ENCODE peak calls at places on chromosome 10, in four cellular contexts. One of them, this sample, is unnamed.

GRCh38 chr10:49080071-49080470 is 35.3 kb downstream of the VSTM4 start:
- DNase-seq in prostate gland: no peak
- DNase-seq in spleen: no peak
- DNase-seq in adrenal gland: peak
- DNase-seq in this sample: no peak

GRCh38 chr10:23694921-23695824 is 256.3 kb downstream of the OTUD1 start:
- DNase-seq in prostate gland: no peak
- DNase-seq in spleen: no peak
- DNase-seq in adrenal gland: no peak
- DNase-seq in this sample: no peak

GRCh38 chr10:124655191-124656112 is 88.7 kb downstream of the FAM53B start:
- DNase-seq in spleen: peak
- DNase-seq in adrenal gland: no peak
- DNase-seq in prostate gland: no peak
- DNase-seq in this sample: no peak

GRCh38 chr10:130432850-130433249 is 296.7 kb downstream of the GLRX3 start:
- DNase-seq in adrenal gland: no peak
- DNase-seq in prostate gland: no peak
- DNase-seq in spleen: no peak
- DNase-seq in this sample: no peak

GRCh38 chr10:371515-371914 is 236.3 kb downstream of the ZMYND11 start:
- DNase-seq in spleen: peak
- DNase-seq in adrenal gland: no peak
- DNase-seq in prostate gland: no peak
- DNase-seq in this sample: no peak

GRCh38 chr10:89431977-89432376 is 17.6 kb downstream of the IFIT5 start:
- DNase-seq in adrenal gland: no peak
- DNase-seq in prostate gland: no peak
- DNase-seq in spleen: no peak
- DNase-seq in this sample: no peak

GRCh38 chr10:63466168-63466935 is 575 bp upstream of the JMJD1C start:
- DNase-seq in adrenal gland: no peak
- DNase-seq in spleen: peak
- DNase-seq in prostate gland: peak
- DNase-seq in this sample: peak

GRCh38 chr10:116676633-116677032 is 55.9 kb downstream of the PNLIPRP2 start:
- DNase-seq in spleen: no peak
- DNase-seq in adrenal gland: no peak
- DNase-seq in prostate gland: no peak
- DNase-seq in this sample: no peak

GRCh38 chr10:71691405-71691804 is 28.2 kb downstream of the C10orf105 start:
- DNase-seq in prostate gland: no peak
- DNase-seq in adrenal gland: no peak
- DNase-seq in spleen: no peak
- DNase-seq in this sample: no peak

GRCh38 chr10:11243425-11244222 is 226.0 kb downstream of the CELF2 start:
- DNase-seq in adrenal gland: no peak
- DNase-seq in prostate gland: no peak
- DNase-seq in spleen: no peak
- DNase-seq in this sample: no peak

GRCh38 chr10:11245095-11245479 is 227.4 kb downstream of the CELF2 start:
- DNase-seq in prostate gland: no peak
- DNase-seq in adrenal gland: no peak
- DNase-seq in spleen: no peak
- DNase-seq in this sample: no peak

GRCh38 chr10:11245981-11246590 is 228.4 kb downstream of the CELF2 start:
- DNase-seq in prostate gland: no peak
- DNase-seq in spleen: no peak
- DNase-seq in adrenal gland: no peak
- DNase-seq in this sample: no peak

GRCh38 chr10:11246752-11247467 is 229.2 kb downstream of the CELF2 start:
- DNase-seq in adrenal gland: no peak
- DNase-seq in spleen: peak
- DNase-seq in prostate gland: no peak
- DNase-seq in this sample: no peak

DNA sequence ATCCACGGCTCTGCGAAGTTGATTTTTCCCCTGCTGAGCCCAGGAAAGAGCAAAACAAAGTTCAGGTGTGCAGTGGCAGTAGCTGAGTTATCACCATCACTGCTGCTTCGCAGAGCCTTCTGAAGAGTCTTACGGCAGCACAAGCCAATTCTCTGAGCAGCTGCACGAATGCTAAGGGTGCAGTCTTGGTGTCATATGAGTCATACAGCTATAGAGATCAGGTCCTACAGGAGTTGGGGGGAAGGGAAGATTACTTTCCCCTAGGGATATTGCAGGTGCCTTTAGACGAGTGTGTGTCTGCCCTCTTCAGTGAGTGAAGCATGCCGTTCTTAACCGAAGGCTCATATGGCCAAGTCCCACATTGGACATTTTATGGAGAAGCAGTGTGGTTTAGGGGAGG is 227.8 kb downstream of the CELF2 start:
- DNase-seq in spleen: no peak
- DNase-seq in prostate gland: no peak
- DNase-seq in adrenal gland: no peak
- DNase-seq in this sample: no peak
- TF ChIP-seq POLR2A in spleen: no peak
- TF ChIP-seq POLR2A in prostate gland: no peak
- TF ChIP-seq POLR2A in adrenal gland: no peak
- TF ChIP-seq POLR2A in this sample: no peak

GRCh38 chr10:67386260-67386659 is 309.7 kb downstream of the CTNNA3 start:
- DNase-seq in prostate gland: no peak
- DNase-seq in adrenal gland: no peak
- DNase-seq in spleen: no peak
- DNase-seq in this sample: no peak
- TF ChIP-seq POLR2A in prostate gland: no peak
- TF ChIP-seq POLR2A in adrenal gland: no peak
- TF ChIP-seq POLR2A in spleen: no peak
- TF ChIP-seq POLR2A in this sample: no peak

DNA sequence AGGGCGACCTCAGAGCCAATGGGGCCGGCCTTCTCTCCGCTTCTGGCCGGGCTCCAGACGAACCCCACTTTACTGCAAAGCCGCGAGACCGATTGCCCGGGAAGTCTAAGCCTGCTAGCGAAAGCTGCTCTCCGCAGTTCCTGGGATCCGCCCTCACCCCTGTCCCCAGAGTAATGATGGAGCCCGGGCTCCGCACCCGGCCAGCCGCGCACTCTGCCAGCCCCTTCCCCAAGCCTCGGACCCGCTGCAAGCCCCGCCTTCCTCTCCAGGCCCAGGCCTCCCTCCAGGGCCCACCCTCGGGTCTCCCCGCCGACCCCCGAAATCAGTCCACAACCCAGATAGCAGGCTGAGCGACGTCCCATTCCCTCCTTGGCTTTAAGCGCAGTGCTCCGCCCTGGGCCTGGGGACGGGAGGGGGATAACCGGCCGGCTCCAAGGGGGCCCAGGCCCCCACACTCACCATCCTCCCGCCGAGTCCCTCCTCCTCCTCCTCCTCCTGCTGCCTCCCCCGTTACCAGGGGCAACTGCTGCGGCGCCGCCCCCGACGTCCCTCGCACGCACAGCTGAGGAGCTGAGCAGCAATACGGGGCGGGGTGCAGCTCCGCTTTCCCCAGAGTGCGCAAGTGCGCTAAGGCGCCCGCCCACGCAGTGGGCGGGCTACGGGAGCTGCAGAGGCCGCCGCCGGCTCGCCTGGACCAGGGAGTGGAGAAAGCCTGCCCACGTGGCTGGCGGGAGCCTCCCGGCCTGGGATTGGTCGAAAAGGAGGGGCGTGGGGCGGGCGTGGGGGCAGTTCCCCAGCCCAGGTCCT is at the start of gene ARL3:
- DNase-seq in prostate gland: peak
- DNase-seq in spleen: peak
- DNase-seq in adrenal gland: peak
- DNase-seq in this sample: peak
- TF ChIP-seq POLR2A in prostate gland: peak
- TF ChIP-seq POLR2A in spleen: no peak
- TF ChIP-seq POLR2A in adrenal gland: peak
- TF ChIP-seq POLR2A in this sample: peak

DNA sequence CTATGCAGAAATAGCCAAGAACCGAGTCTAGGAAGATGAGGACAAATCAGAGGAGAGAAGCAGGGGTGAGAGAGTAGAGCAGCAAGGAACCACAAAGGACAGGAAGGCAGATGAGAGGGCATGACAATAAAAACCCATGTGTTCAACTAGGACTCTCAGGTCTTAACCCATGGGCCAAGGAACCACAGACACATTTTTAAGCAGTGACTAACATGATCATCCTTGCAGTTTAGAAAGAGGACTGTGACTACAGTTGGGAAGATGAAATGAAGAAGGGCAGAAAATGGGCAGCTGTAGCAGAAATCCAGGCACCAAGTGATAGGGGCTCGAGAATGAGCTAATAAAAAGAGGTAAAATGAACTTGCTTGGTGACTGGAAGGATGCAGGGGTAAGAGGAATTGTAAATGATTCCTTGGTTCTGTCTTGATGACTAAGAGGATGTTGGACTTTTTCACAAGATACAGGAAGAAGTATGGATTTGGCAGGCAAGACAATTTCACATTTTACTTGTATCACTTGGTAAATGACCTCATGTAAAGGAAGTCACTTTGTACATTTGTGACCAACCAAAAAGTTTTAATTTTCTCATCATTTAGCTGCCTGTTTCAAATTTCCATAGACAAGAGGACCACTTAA is 22.8 kb downstream of the SGMS1 start:
- DNase-seq in spleen: no peak
- DNase-seq in adrenal gland: no peak
- DNase-seq in prostate gland: no peak
- DNase-seq in this sample: no peak
- TF ChIP-seq POLR2A in spleen: no peak
- TF ChIP-seq POLR2A in adrenal gland: no peak
- TF ChIP-seq POLR2A in prostate gland: no peak
- TF ChIP-seq POLR2A in this sample: no peak

GRCh38 chr10:35223016-35223415 is 96.4 kb downstream of the CREM start:
- DNase-seq in adrenal gland: no peak
- DNase-seq in prostate gland: no peak
- DNase-seq in spleen: no peak
- DNase-seq in this sample: no peak
- TF ChIP-seq POLR2A in adrenal gland: no peak
- TF ChIP-seq POLR2A in prostate gland: no peak
- TF ChIP-seq POLR2A in spleen: no peak
- TF ChIP-seq POLR2A in this sample: no peak

GRCh38 chr10:52318136-52318810 is 4.2 kb downstream of the DKK1 start:
- DNase-seq in spleen: no peak
- DNase-seq in adrenal gland: no peak
- DNase-seq in prostate gland: no peak
- DNase-seq in this sample: no peak

GRCh38 chr10:52319926-52320325 is 5.8 kb downstream of the DKK1 start:
- DNase-seq in spleen: no peak
- DNase-seq in prostate gland: no peak
- DNase-seq in adrenal gland: no peak
- DNase-seq in this sample: no peak

GRCh38 chr10:52316500-52316899 is 2.4 kb downstream of the DKK1 start:
- DNase-seq in prostate gland: no peak
- DNase-seq in adrenal gland: no peak
- DNase-seq in spleen: no peak
- DNase-seq in this sample: no peak

GRCh38 chr10:52316005-52316404 is 1.9 kb downstream of the DKK1 start:
- DNase-seq in adrenal gland: no peak
- DNase-seq in spleen: no peak
- DNase-seq in prostate gland: no peak
- DNase-seq in this sample: no peak

GRCh38 chr10:52318822-52319464 is 4.9 kb downstream of the DKK1 start:
- DNase-seq in spleen: no peak
- DNase-seq in adrenal gland: no peak
- DNase-seq in prostate gland: no peak
- DNase-seq in this sample: no peak
- TF ChIP-seq POLR2A in spleen: no peak
- TF ChIP-seq POLR2A in adrenal gland: no peak
- TF ChIP-seq POLR2A in prostate gland: no peak
- TF ChIP-seq POLR2A in this sample: no peak

GRCh38 chr10:114491933-114492332 is 87.6 kb upstream of the AFAP1L2 start:
- DNase-seq in spleen: no peak
- DNase-seq in adrenal gland: peak
- DNase-seq in prostate gland: no peak
- DNase-seq in this sample: no peak
- TF ChIP-seq POLR2A in spleen: no peak
- TF ChIP-seq POLR2A in adrenal gland: no peak
- TF ChIP-seq POLR2A in prostate gland: no peak
- TF ChIP-seq POLR2A in this sample: no peak

GRCh38 chr10:118531105-118531851 is 64.2 kb downstream of the PRLHR start:
- DNase-seq in adrenal gland: peak
- DNase-seq in spleen: no peak
- DNase-seq in prostate gland: no peak
- DNase-seq in this sample: no peak

GRCh38 chr10:118522791-118523498 is 72.5 kb downstream of the PRLHR start:
- DNase-seq in spleen: no peak
- DNase-seq in adrenal gland: no peak
- DNase-seq in prostate gland: peak
- DNase-seq in this sample: no peak

GRCh38 chr10:118523775-118524174 is 71.7 kb downstream of the PRLHR start:
- DNase-seq in prostate gland: no peak
- DNase-seq in adrenal gland: no peak
- DNase-seq in spleen: no peak
- DNase-seq in this sample: no peak

GRCh38 chr10:118528426-118528825 is 67.0 kb downstream of the PRLHR start:
- DNase-seq in prostate gland: no peak
- DNase-seq in spleen: no peak
- DNase-seq in adrenal gland: no peak
- DNase-seq in this sample: no peak
- TF ChIP-seq POLR2A in prostate gland: no peak
- TF ChIP-seq POLR2A in spleen: no peak
- TF ChIP-seq POLR2A in adrenal gland: no peak
- TF ChIP-seq POLR2A in this sample: no peak

DNA sequence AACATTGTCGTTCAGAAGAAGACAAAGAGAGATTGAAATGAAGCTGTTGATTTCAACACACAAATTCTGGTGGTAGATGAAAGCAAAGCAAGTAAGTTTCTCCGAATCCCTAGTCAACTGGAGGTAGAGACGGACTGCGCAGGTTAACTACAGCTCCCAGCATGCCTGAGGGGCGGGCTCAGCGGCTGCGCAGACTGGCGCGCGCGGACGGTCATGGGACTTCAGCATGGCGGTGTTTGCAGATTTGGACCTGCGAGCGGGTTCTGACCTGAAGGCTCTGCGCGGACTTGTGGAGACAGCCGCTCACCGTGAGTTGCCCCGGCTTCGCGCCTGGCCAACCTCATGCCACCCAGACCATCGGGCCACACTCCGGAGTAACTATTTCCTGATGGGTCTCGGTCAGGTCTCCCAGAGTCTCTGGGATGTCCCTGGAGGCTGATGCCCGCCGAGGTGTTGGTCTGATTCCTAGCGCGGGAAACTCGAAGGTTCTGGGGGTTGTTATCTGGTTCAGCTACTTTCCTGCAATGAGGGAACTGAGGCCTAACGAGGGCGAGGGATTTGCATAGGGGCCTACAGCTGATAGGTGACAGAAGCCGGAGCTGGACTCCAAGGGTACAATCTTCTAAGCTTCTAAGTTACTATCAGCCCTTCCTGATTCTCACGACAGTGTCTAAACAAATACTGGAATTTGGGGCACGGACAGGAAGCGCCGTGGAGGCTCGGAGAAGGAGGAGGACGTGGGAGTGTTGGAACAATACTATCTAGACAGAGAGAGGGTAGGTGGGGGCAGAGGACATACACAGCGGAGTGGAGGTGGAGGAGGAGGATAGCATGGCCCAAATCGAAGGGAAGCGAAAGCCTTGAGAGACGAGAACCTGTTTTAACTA is at the start of gene RPP30:
- DNase-seq in adrenal gland: peak
- DNase-seq in prostate gland: peak
- DNase-seq in spleen: peak
- DNase-seq in this sample: peak
- TF ChIP-seq POLR2A in adrenal gland: peak
- TF ChIP-seq POLR2A in prostate gland: peak
- TF ChIP-seq POLR2A in spleen: no peak
- TF ChIP-seq POLR2A in this sample: peak